ENCODE peak calls at places on chromosomes 2 and 18, in eight cellular contexts. U is sciatic nerve; Q is EH; S is T1000; V is activated T-helper 1 cell treated with anti-CD3 and anti-CD28 coated beads, Interleukin-12 subunit alpha, Interleukin-12 subunit beta, Interleukin-2, Interleukin-4 antibody, amounts not matched to agents 30 ng/mL and 10 ng/mL and 1 ng/mL, durations not matched to agents 14 hours and 24 hours and 36 hours; G is iris pigment epithelial cell; K is suprapubic skin; Z is WERI-Rb-1. X is an unnamed sample.

GRCh38 chr18:8516391-8517250 is 92.6 kb upstream of the RAB12 start:
- DNase-seq in G (peak), Q (no peak), K (no peak), U (peak), S (no peak), Z (no peak), V (no peak), X (no peak)

GRCh38 chr2:222000326-222000725 is 298.5 kb downstream of the PAX3 start:
- DNase-seq in K (no peak), U (no peak), G (peak), V (no peak), S (peak), Q (peak), Z (no peak), X (no peak)

GRCh38 chr2:109438773-109439191 is 175.0 kb downstream of the SEPTIN10 start:
- DNase-seq in G (peak), Q (peak), K (no peak), Z (no peak), U (peak), S (no peak), V (no peak), X (no peak)

GRCh38 chr2:45802739-45803138 is 151.3 kb downstream of the PRKCE start:
- DNase-seq in G (no peak), Z (no peak), Q (no peak), U (no peak), S (no peak), K (no peak), V (no peak), X (no peak)

GRCh38 chr2:239892480-239893235 is 132.5 kb downstream of the NDUFA10 start:
- DNase-seq in Z (no peak), G (no peak), S (no peak), U (no peak), K (peak), V (no peak), Q (no peak), X (no peak)

GRCh38 chr2:17271401-17271800 is 246.8 kb downstream of the RAD51AP2 start:
- DNase-seq in K (no peak), G (no peak), Z (no peak), Q (no peak), V (no peak), U (no peak), S (no peak), X (no peak)

GRCh38 chr18:3323900-3324299 is 62.0 kb downstream of the MYL12B start:
- DNase-seq in Z (no peak), Q (no peak), S (no peak), U (no peak), G (peak), K (no peak), V (no peak), X (no peak)

GRCh38 chr2:202084265-202084664 is 11.2 kb downstream of the KIAA2012 start:
- DNase-seq in Q (peak), Z (no peak), U (no peak), K (no peak), S (no peak), G (peak), V (no peak), X (no peak)

GRCh38 chr2:223613017-223613950 is 11.1 kb upstream of the SCG2 start:
- DNase-seq in Q (peak), V (no peak), Z (no peak), K (peak), S (peak), G (peak), U (peak), X (peak)

GRCh38 chr2:157751462-157752058 is 122.9 kb upstream of the ACVR1C start:
- DNase-seq in G (peak), U (no peak), K (no peak), V (no peak), S (no peak), Z (peak), Q (peak), X (peak)

GRCh38 chr18:23398401-23398800 is 54.7 kb upstream of the RIOK3 start:
- DNase-seq in Q (peak), Z (no peak), S (no peak), V (no peak), U (no peak), G (peak), K (no peak), X (no peak)

GRCh38 chr2:46977899-46978298 is 62.3 kb upstream of the MCFD2 start:
- DNase-seq in S (no peak), U (no peak), Z (no peak), G (no peak), V (no peak), Q (no peak), K (no peak), X (no peak)

GRCh38 chr2:108637304-108637669 is 82.0 kb upstream of the RANBP2 start:
- DNase-seq in K (no peak), V (no peak), Z (no peak), U (no peak), S (no peak), G (peak), Q (peak), X (no peak)

GRCh38 chr2:233404227-233404626 is 49.9 kb downstream of the DGKD start:
- DNase-seq in V (peak), Q (peak), Z (peak), U (no peak), G (no peak), S (no peak), K (peak), X (no peak)

GRCh38 chr2:32825291-32825712 is 121.5 kb upstream of the LTBP1 start:
- DNase-seq in K (no peak), S (no peak), Q (peak), V (no peak), G (peak), Z (no peak), U (peak), X (no peak)

GRCh38 chr2:224442092-224442999 is 40.4 kb upstream of the FAM124B start:
- DNase-seq in Q (peak), V (no peak), S (no peak), U (peak), K (no peak), G (peak), Z (no peak), X (no peak)

GRCh38 chr2:81481242-81481993 is 1176.9 kb upstream of the LRRTM1 start:
- DNase-seq in V (no peak), S (no peak), G (no peak), K (no peak), Z (no peak), Q (no peak), U (no peak), X (peak)

GRCh38 chr18:36088256-36088655 is 20.9 kb upstream of the RPRD1A start:
- DNase-seq in V (no peak), K (no peak), U (no peak), S (no peak), G (no peak), Q (no peak), Z (no peak), X (no peak)

GRCh38 chr18:46213295-46213694 is 109.1 kb downstream of the HAUS1 start:
- DNase-seq in Q (peak), Z (no peak), V (no peak), S (no peak), K (no peak), G (peak), U (no peak), X (no peak)

GRCh38 chr2:187545238-187545751 is 8.9 kb downstream of the TFPI start:
- DNase-seq in Z (no peak), K (no peak), V (no peak), G (peak), U (no peak), S (no peak), Q (no peak), X (no peak)

GRCh38 chr2:173815778-173816177 is 149.4 kb downstream of the SP3 start:
- DNase-seq in S (no peak), K (no peak), U (no peak), V (no peak), Z (no peak), G (no peak), Q (no peak), X (no peak)

GRCh38 chr2:233049194-233049761 is 10.9 kb upstream of the INPP5D start:
- DNase-seq in K (no peak), G (no peak), S (no peak), U (peak), Z (no peak), Q (no peak), V (no peak), X (no peak)

GRCh38 chr2:209458018-209458979 is 34.5 kb downstream of the MAP2 start:
- DNase-seq in G (no peak), K (no peak), V (no peak), Z (no peak), U (no peak), S (no peak), Q (no peak), X (no peak)

GRCh38 chr2:164439235-164439634 is 182.0 kb downstream of the GRB14 start:
- DNase-seq in K (no peak), U (no peak), V (no peak), Q (no peak), Z (no peak), G (no peak), S (no peak), X (no peak)

GRCh38 chr2:161031516-161031915 is 128.7 kb upstream of the TANK start:
- DNase-seq in Z (no peak), V (no peak), S (no peak), G (peak), U (no peak), K (no peak), Q (peak), X (no peak)

GRCh38 chr18:60570172-60570571 is 197.6 kb upstream of the MC4R start:
- DNase-seq in V (no peak), S (no peak), Q (no peak), G (no peak), Z (no peak), U (no peak), K (no peak), X (no peak)

GRCh38 chr18:76177160-76177559 is 317.9 kb downstream of the ZNF516 start:
- DNase-seq in G (no peak), S (no peak), K (no peak), U (no peak), Z (no peak), Q (no peak), V (no peak), X (no peak)

GRCh38 chr2:181680937-181681811 is 857 bp upstream of the NEUROD1 start:
- DNase-seq in U (no peak), V (no peak), Q (no peak), G (no peak), K (no peak), S (no peak), Z (peak), X (peak)

GRCh38 chr18:76913583-76913982 is 91.2 kb downstream of the ZNF236 start:
- DNase-seq in G (no peak), U (no peak), S (no peak), V (no peak), Q (no peak), K (no peak), Z (no peak), X (no peak)

GRCh38 chr2:101518470-101519172 is 43.7 kb upstream of the RFX8 start:
- DNase-seq in S (no peak), Z (peak), G (peak), U (no peak), V (no peak), K (no peak), Q (peak), X (no peak)

GRCh38 chr2:164560181-164560792 is 61.0 kb downstream of the GRB14 start:
- DNase-seq in S (no peak), Q (peak), K (no peak), V (no peak), Z (no peak), G (peak), U (no peak), X (no peak)

GRCh38 chr18:69400253-69400975 is at the start of gene DOK6:
- DNase-seq in U (peak), Z (peak), V (no peak), S (peak), K (peak), G (peak), Q (peak), X (no peak)

GRCh38 chr2:217356795-217357194 is 496.9 kb upstream of the TNP1 start:
- DNase-seq in Z (no peak), V (no peak), S (no peak), U (peak), K (no peak), Q (peak), G (no peak), X (no peak)

GRCh38 chr2:65281626-65282351 is 54.2 kb downstream of the ACTR2 start:
- DNase-seq in Z (no peak), S (no peak), G (peak), Q (no peak), V (no peak), K (peak), U (no peak), X (no peak)

GRCh38 chr2:237968048-237968862 is 1.4 kb downstream of the UBE2F start:
- DNase-seq in S (no peak), K (peak), Q (peak), Z (no peak), G (peak), V (peak), U (no peak), X (no peak)

X was measured in chondrocyte.